ENCODE peak calls at places on chromosome 15, in four cellular contexts. Q is cardiac fibroblast, K is amniotic stem cell, Z is M059J. T is an unnamed sample.

GRCh38 chr15:70436428-70436827 is 326.9 kb downstream of the UACA start:
- DNase-seq in K (no peak), Z (no peak), Q (no peak), T (no peak)

GRCh38 chr15:69766156-69766555 is 313.5 kb downstream of the RPLP1 start:
- DNase-seq in K (no peak), Z (peak; percentile 86), Q (no peak), T (no peak)

GRCh38 chr15:84840741-84841429 is 23.7 kb downstream of the ALPK3 start:
- DNase-seq in Q (peak; percentile 86), Z (peak; percentile 88), K (no peak), T (peak; percentile 73)

GRCh38 chr15:68888419-68888818 is 41.9 kb upstream of the SPESP1 start:
- DNase-seq in Q (no peak), Z (no peak), K (no peak), T (no peak)

GRCh38 chr15:78950906-78951840 is 6.3 kb upstream of the CTSH start:
- DNase-seq in Z (peak; percentile 46), K (no peak), Q (peak; percentile 69), T (peak; percentile 62)

GRCh38 chr15:67003586-67003985 is 61.8 kb upstream of the SMAD3 start:
- DNase-seq in K (no peak), Q (no peak), Z (peak; percentile 72), T (peak; percentile 25)

GRCh38 chr15:60760646-60761504 is 281.9 kb upstream of the ICE2 start:
- DNase-seq in K (no peak), Z (peak; percentile 19), Q (no peak), T (peak; percentile 41)

GRCh38 chr15:34941181-34941580 is 28.4 kb downstream of the AQR start:
- DNase-seq in K (no peak), Z (no peak), Q (no peak), T (no peak)

GRCh38 chr15:101453123-101454120 is 36.1 kb downstream of the PCSK6 start:
- DNase-seq in Z (no peak), K (no peak), Q (no peak), T (no peak)

GRCh38 chr15:41276821-41277220 is 45.8 kb downstream of the CHP1 start:
- DNase-seq in Z (peak; percentile 34), K (no peak), Q (no peak), T (no peak)

T was measured in astrocyte of the hippocampus.